ENCODE peak calls at places on chromosomes 3 and 15, in five cellular contexts. V, Y, T, G and F are unnamed samples.

GRCh38 chr15:75685195-75685594 is 27.5 kb downstream of the CSPG4 start:
- DNase-seq in V (no peak), Y (no peak), T (no peak), G (no peak), F (no peak)

GRCh38 chr3:38828681-38829080 is 12.7 kb upstream of the SCN10A start:
- DNase-seq in V (no peak), Y (no peak), T (no peak), G (no peak), F (no peak)

GRCh38 chr3:18426597-18426996 is 1.5 kb upstream of the SATB1 start:
- DNase-seq in V (no peak), Y (no peak), T (no peak), G (no peak), F (no peak)

GRCh38 chr3:46897031-46897430 is 19.5 kb downstream of the PTH1R start:
- DNase-seq in V (no peak), Y (no peak), T (no peak), G (no peak), F (no peak)

GRCh38 chr3:4290272-4290893 is 12.8 kb upstream of the SETMAR start:
- DNase-seq in V (peak), Y (peak), T (peak), G (peak), F (no peak)

GRCh38 chr15:36331531-36332275 is 247.7 kb upstream of the CDIN1 start:
- DNase-seq in V (no peak), Y (no peak), T (no peak), G (peak), F (no peak)

GRCh38 chr3:30578479-30578878 is 27.9 kb upstream of the TGFBR2 start:
- DNase-seq in V (peak), Y (no peak), T (peak), G (peak), F (no peak)

GRCh38 chr3:33942483-33943150 is 144.2 kb downstream of the PDCD6IP start:
- DNase-seq in V (peak), Y (no peak), T (peak), G (no peak), F (no peak)

GRCh38 chr3:8668216-8668615 is 23.6 kb upstream of the SSUH2 start:
- DNase-seq in V (no peak), Y (no peak), T (no peak), G (no peak), F (no peak)

GRCh38 chr3:4785551-4785950 is 193.7 kb upstream of the BHLHE40 start:
- DNase-seq in V (no peak), Y (no peak), T (no peak), G (no peak), F (no peak)

GRCh38 chr15:83973816-83974215 is 261.8 kb upstream of the GOLGA6L4 start:
- DNase-seq in V (no peak), Y (no peak), T (no peak), G (no peak), F (peak)

GRCh38 chr3:15368561-15369135 is 36.3 kb upstream of the SH3BP5 start:
- DNase-seq in V (no peak), Y (no peak), T (no peak), G (peak), F (no peak)

GRCh38 chr3:127043731-127044510 is 61.0 kb downstream of the PLXNA1 start:
- DNase-seq in V (no peak), Y (no peak), T (no peak), G (no peak), F (no peak)

GRCh38 chr15:88476635-88477038 is 9.1 kb downstream of the MRPS11 start:
- DNase-seq in V (peak), Y (peak), T (no peak), G (peak), F (peak)

GRCh38 chr15:91102546-91103330 is 2.7 kb downstream of the SV2B start:
- DNase-seq in V (no peak), Y (no peak), T (no peak), G (no peak), F (no peak)

GRCh38 chr3:108092556-108092955 is 1.7 kb upstream of the CD47 start:
- DNase-seq in V (no peak), Y (no peak), T (no peak), G (no peak), F (no peak)